ENCODE peak calls at places on chromosomes 13 and 19, in eight cellular contexts. G is brain microvascular endothelial cell, O is heart left ventricle, R is COR-L47, H is nucleus accumbens, K is mesenchymal stem cell, N is hypothalamus, U is posterior cingulate gyrus. A is an unnamed sample.

GRCh38 chr19:54436561-54437229 is 12.3 kb upstream of the LENG8 start:
- DNase-seq in G (no peak), O (no peak), R (no peak), H (no peak), K (no peak), N (no peak), U (no peak), A (no peak)

GRCh38 chr13:61700663-61701062 is 285.0 kb upstream of the PCDH20 start:
- DNase-seq in G (no peak), O (no peak), R (no peak), H (no peak), K (no peak), N (no peak), U (no peak), A (no peak)

GRCh38 chr19:872266-872951 is 12.9 kb downstream of the CFD start:
- DNase-seq in G (no peak), O (peak; percentile 43), R (no peak), H (no peak), K (peak; percentile 65), N (no peak), U (no peak), A (no peak)

GRCh38 chr13:94722596-94722995 is 10.3 kb upstream of the SOX21 start:
- DNase-seq in G (no peak), O (no peak), R (no peak), H (no peak), K (no peak), N (no peak), U (no peak), A (no peak)

GRCh38 chr13:76210262-76210661 is 574.1 kb downstream of the LMO7 start:
- DNase-seq in G (peak; percentile 39), O (peak; percentile 34), R (no peak), H (no peak), K (peak; percentile 20), N (no peak), U (no peak), A (no peak)

GRCh38 chr19:46528601-46529447 is 33.2 kb upstream of the PNMA8B start:
- DNase-seq in G (no peak), O (no peak), R (no peak), H (no peak), K (no peak), N (no peak), U (no peak), A (no peak)

GRCh38 chr13:41488124-41488523 is 30.8 kb downstream of the RGCC start:
- DNase-seq in G (no peak), O (no peak), R (no peak), H (no peak), K (no peak), N (no peak), U (no peak), A (no peak)

GRCh38 chr13:98022210-98022609 is 68.7 kb downstream of the IPO5 start:
- DNase-seq in G (peak; percentile 88), O (peak; percentile 35), R (no peak), H (peak; percentile 28), K (peak; percentile 85), N (peak; percentile 38), U (no peak), A (peak; percentile 82)

GRCh38 chr13:94308808-94309207 is 170.7 kb downstream of the DCT start:
- DNase-seq in G (no peak), O (no peak), R (no peak), H (no peak), K (peak; percentile 42), N (no peak), U (no peak), A (no peak)